ENCODE peak calls at places on chromosomes 5 and 9, in eight cellular contexts. V is BE2C; E is activated CD4-positive, alpha-beta T cell treated with anti-CD3 and anti-CD28 coated beads for 48 hours; C is NCI-H2081; Z is GM23338; U is stimulated activated CD8-positive, alpha-beta memory T cell treated with anti-CD3 and anti-CD28 coated beads, Interleukin-4, amount 100 ng/mL, for 24 hours; F is body of pancreas; T is M059J. D is an unnamed sample.

GRCh38 chr5:122653087-122654017 is 121.5 kb upstream of the SNX2 start:
- DNase-seq in T (peak; percentile 4), V (no peak), U (no peak), F (no peak), C (no peak), Z (no peak), E (no peak), D (no peak)

GRCh38 chr9:90290716-90291485 is 351.7 kb downstream of the DIRAS2 start:
- DNase-seq in Z (no peak), F (no peak), V (no peak), E (no peak), C (no peak), U (no peak), T (no peak), D (no peak)

GRCh38 chr5:88819332-88819999 is 63.5 kb downstream of the MEF2C start:
- DNase-seq in C (no peak), E (no peak), F (no peak), U (no peak), V (no peak), Z (peak; percentile 20), T (no peak), D (no peak)

GRCh38 chr9:2628926-2629325 is 7.3 kb downstream of the VLDLR start:
- DNase-seq in F (no peak), Z (no peak), U (no peak), T (no peak), C (no peak), E (no peak), V (no peak), D (no peak)

GRCh38 chr5:61159841-61160240 is 2.4 kb downstream of the SMIM15 start:
- DNase-seq in T (no peak), E (no peak), C (no peak), F (no peak), V (no peak), U (no peak), Z (no peak), D (no peak)

GRCh38 chr5:108381034-108381954 is 604 bp downstream of the FBXL17 start:
- DNase-seq in F (peak; percentile 78), V (peak; percentile 75), U (peak; percentile 61), C (peak; percentile 45), T (peak; percentile 68), E (peak; percentile 83), Z (peak; percentile 67), D (peak; percentile 74)

GRCh38 chr9:99445377-99445891 is 223.4 kb downstream of the SEC61B start:
- DNase-seq in T (peak; percentile 98), U (no peak), E (no peak), C (no peak), F (no peak), V (no peak), Z (no peak), D (no peak)

GRCh38 chr9:126009047-126009446 is 261.9 kb downstream of the PBX3 start:
- DNase-seq in F (no peak), V (no peak), E (peak; percentile 13), C (no peak), T (no peak), Z (no peak), U (no peak), D (no peak)

GRCh38 chr9:34114436-34114835 is 12.1 kb downstream of the DCAF12 start:
- DNase-seq in E (no peak), V (no peak), Z (no peak), T (no peak), U (no peak), F (no peak), C (no peak), D (no peak)

GRCh38 chr5:116583823-116584222 is 9.2 kb upstream of the SEMA6A start:
- DNase-seq in T (no peak), E (no peak), C (no peak), F (no peak), Z (no peak), V (no peak), U (no peak), D (no peak)

GRCh38 chr5:151191661-151192060 is 32.2 kb downstream of the CCDC69 start:
- DNase-seq in F (no peak), Z (peak; percentile 54), C (no peak), E (no peak), V (no peak), T (no peak), U (no peak), D (no peak)

D was measured in activated naive CD8-positive, alpha-beta T cell treated with anti-CD3 and anti-CD28 coated beads, Interleukin-2, amount 50 U/mL, for 24 hours.